ENCODE peak calls at places on chromosomes 11 and 22, in seven cellular contexts. O is OCI-LY7; X is stimulated activated CD4-positive, alpha-beta T cell treated with anti-CD3 and anti-CD28 coated beads, Interleukin-12 subunit alpha, Interleukin-12 subunit beta, amount 100 ng/mL, for 48 hours; E is brain microvascular endothelial cell; F is brain pericyte; R is MM.1S; K is psoas muscle. M is an unnamed sample.

GRCh38 chr11:43976863-43977262 is 34.4 kb downstream of the C11orf96 start:
- DNase-seq in R (no peak), F (no peak), K (no peak), E (no peak), O (no peak), X (no peak), M (no peak)

GRCh38 chr11:8720868-8721739 is 38.5 kb downstream of the RPL27A start:
- DNase-seq in F (no peak), X (no peak), R (no peak), E (no peak), O (no peak), K (no peak), M (no peak)

GRCh38 chr22:20155330-20156041 is 4.6 kb upstream of the CCDC188 start:
- DNase-seq in K (peak), R (peak), E (peak), F (no peak), X (no peak), O (no peak), M (no peak)

GRCh38 chr11:128497057-128497957 is 90.1 kb downstream of the ETS1 start:
- DNase-seq in O (no peak), E (peak), F (peak), K (peak), X (no peak), R (no peak), M (peak)

GRCh38 chr11:132126973-132127900 is 756.8 kb downstream of the NTM start:
- DNase-seq in F (peak), R (peak), K (no peak), E (peak), X (no peak), O (no peak), M (peak)

GRCh38 chr22:17547995-17548755 is 15.1 kb upstream of the SLC25A18 start:
- DNase-seq in O (no peak), E (no peak), K (no peak), X (no peak), F (no peak), R (no peak), M (no peak)

GRCh38 chr11:1659478-1659877 is 29.9 kb downstream of the KRTAP5-5 start:
- DNase-seq in R (no peak), K (no peak), X (no peak), O (peak), F (no peak), E (no peak), M (no peak)

GRCh38 chr11:26806209-26806608 is 84.3 kb upstream of the SLC5A12 start:
- DNase-seq in F (no peak), E (no peak), X (no peak), K (no peak), O (no peak), R (no peak), M (peak)

GRCh38 chr11:12971955-12972354 is 37.2 kb upstream of the RASSF10 start:
- DNase-seq in X (no peak), R (no peak), E (no peak), O (no peak), F (no peak), K (no peak), M (no peak)

M was measured in GM03348.